ENCODE peak calls at places on chromosomes 16 and 17, in eight cellular contexts. N, X, P, G, T, D, L and F are unnamed samples.

GRCh38 chr17:77291591-77292386 is 151.0 kb downstream of the SEC14L1 start:
- DNase-seq in N (no peak), X (no peak), P (no peak), G (no peak), T (no peak), D (no peak), L (peak; percentile 71), F (no peak)

GRCh38 chr17:27322690-27323508 is 29.0 kb downstream of the WSB1 start:
- DNase-seq in N (no peak), X (no peak), P (no peak), G (no peak), T (no peak), D (no peak), L (no peak), F (no peak)

GRCh38 chr16:23031508-23032098 is 117.6 kb downstream of the USP31 start:
- DNase-seq in N (no peak), X (peak; percentile 23), P (no peak), G (no peak), T (no peak), D (no peak), L (no peak), F (no peak)

GRCh38 chr17:13256545-13256944 is 238.7 kb upstream of the ELAC2 start:
- DNase-seq in N (no peak), X (no peak), P (no peak), G (no peak), T (no peak), D (no peak), L (no peak), F (no peak)

GRCh38 chr16:78127130-78127529 is 27.7 kb downstream of the WWOX start:
- DNase-seq in N (peak; percentile 8), X (no peak), P (no peak), G (no peak), T (peak; percentile 33), D (no peak), L (no peak), F (no peak)

GRCh38 chr16:28090646-28091377 is 27.3 kb upstream of the GSG1L start:
- DNase-seq in N (no peak), X (no peak), P (no peak), G (no peak), T (peak; percentile 72), D (no peak), L (peak; percentile 35), F (no peak)

GRCh38 chr17:679491-679890 is 35.1 kb downstream of the VPS53 start:
- DNase-seq in N (no peak), X (no peak), P (no peak), G (no peak), T (no peak), D (no peak), L (no peak), F (no peak)

GRCh38 chr16:89742948-89743347 is 21.6 kb downstream of the ZNF276 start:
- DNase-seq in N (no peak), X (no peak), P (no peak), G (no peak), T (no peak), D (no peak), L (no peak), F (no peak)

GRCh38 chr17:78241277-78242023 is 10.0 kb downstream of the TMEM235 start:
- DNase-seq in N (peak; percentile 37), X (no peak), P (no peak), G (peak; percentile 37), T (peak; percentile 47), D (peak; percentile 98), L (peak; percentile 30), F (no peak)

GRCh38 chr16:1834096-1834495 is 7.1 kb downstream of the FAHD1 start:
- DNase-seq in N (no peak), X (no peak), P (no peak), G (no peak), T (no peak), D (no peak), L (peak; percentile 81), F (no peak)

GRCh38 chr17:49985310-49985990 is 9.6 kb downstream of the DLX3 start:
- DNase-seq in N (no peak), X (no peak), P (no peak), G (no peak), T (no peak), D (no peak), L (no peak), F (no peak)

GRCh38 chr17:28811594-28812135 is 30.9 kb downstream of the FAM222B start:
- DNase-seq in N (peak; percentile 40), X (no peak), P (no peak), G (no peak), T (peak; percentile 21), D (no peak), L (peak; percentile 57), F (no peak)

GRCh38 chr16:24555346-24555872 is 16.0 kb downstream of the RBBP6 start:
- DNase-seq in N (no peak), X (no peak), P (no peak), G (no peak), T (no peak), D (no peak), L (no peak), F (no peak)

GRCh38 chr17:49576121-49576905 is 642 bp downstream of the NXPH3 start:
- DNase-seq in N (peak; percentile 77), X (no peak), P (no peak), G (peak; percentile 15), T (peak; percentile 24), D (no peak), L (peak; percentile 52), F (no peak)

GRCh38 chr17:2947996-2948550 is 115.3 kb downstream of the OR1D5 start:
- DNase-seq in N (no peak), X (no peak), P (no peak), G (no peak), T (no peak), D (no peak), L (no peak), F (no peak)

GRCh38 chr17:39787743-39788484 is 50.2 kb downstream of the GRB7 start:
- DNase-seq in N (no peak), X (no peak), P (no peak), G (no peak), T (no peak), D (no peak), L (peak; percentile 73), F (no peak)

GRCh38 chr16:66220766-66221165 is 145.7 kb upstream of the CDH5 start:
- DNase-seq in N (no peak), X (no peak), P (no peak), G (no peak), T (no peak), D (no peak), L (no peak), F (no peak)

GRCh38 chr16:9854665-9855064 is 327.6 kb downstream of the GRIN2A start:
- DNase-seq in N (no peak), X (no peak), P (no peak), G (no peak), T (no peak), D (no peak), L (peak; percentile 27), F (no peak)

GRCh38 chr16:26396511-26397235 is 670.1 kb upstream of the C16orf82 start:
- DNase-seq in N (no peak), X (no peak), P (no peak), G (no peak), T (no peak), D (no peak), L (no peak), F (no peak)

GRCh38 chr16:83272843-83273242 is 534.9 kb upstream of the HSBP1 start:
- DNase-seq in N (no peak), X (no peak), P (no peak), G (no peak), T (no peak), D (peak; percentile 47), L (no peak), F (no peak)

GRCh38 chr16:15576960-15577958 is 65.7 kb downstream of the MARF1 start:
- DNase-seq in N (peak; percentile 64), X (no peak), P (no peak), G (no peak), T (no peak), D (no peak), L (no peak), F (no peak)

GRCh38 chr17:45895304-45895968 is 1.1 kb downstream of the MAPT start:
- DNase-seq in N (peak; percentile 86), X (no peak), P (peak; percentile 22), G (peak; percentile 88), T (no peak), D (peak; percentile 71), L (peak; percentile 33), F (peak; percentile 46)

GRCh38 chr16:30924086-30924714 is 828 bp downstream of the FBXL19 start:
- DNase-seq in N (peak; percentile 26), X (no peak), P (peak; percentile 20), G (no peak), T (no peak), D (no peak), L (no peak), F (no peak)

GRCh38 chr16:53816211-53816610 is 112.3 kb downstream of the FTO start:
- DNase-seq in N (no peak), X (no peak), P (no peak), G (no peak), T (no peak), D (no peak), L (peak; percentile 68), F (no peak)

GRCh38 chr16:5328546-5328945 is 231.0 kb upstream of the EEF2KMT start:
- DNase-seq in N (no peak), X (no peak), P (no peak), G (no peak), T (no peak), D (peak; percentile 2), L (no peak), F (no peak)